ENCODE peak calls at places on chromosomes 2 and 18, in five cellular contexts. Q is transverse colon, A is H1, J is sigmoid colon, Z is K562. K is an unnamed sample. For H3K36me3, the result is how much of the 10 kb centered on the place peaks cover.

GRCh38 chr18:31274915-31275314 is 43.0 kb upstream of the DSG1 start:
- DNase-seq in Q (peak), A (no peak), Z (no peak), J (no peak), K (peak)

GRCh38 chr18:62239475-62239874 is 52.4 kb downstream of the RELCH start:
- DNase-seq in J (no peak), A (no peak), Z (no peak), Q (no peak), K (no peak)

GRCh38 chr18:79965119-79965902 is 868 bp downstream of the HSBP1L1 start:
- DNase-seq in A (peak), Q (peak), J (peak), Z (no peak), K (peak)

GRCh38 chr2:169080250-169081035 is 11.1 kb downstream of the DHRS9 start:
- DNase-seq in Q (no peak), J (no peak), Z (no peak), A (no peak), K (no peak)

GRCh38 chr2:105798595-105798994 is 53.9 kb downstream of the NCK2 start:
- DNase-seq in Q (no peak), A (no peak), Z (no peak), J (no peak), K (no peak)

GRCh38 chr2:19465965-19466364 is 107.5 kb upstream of the OSR1 start:
- DNase-seq in J (no peak), A (no peak), Z (no peak), Q (no peak), K (no peak)

GRCh38 chr2:122191331-122191730 is 435.9 kb downstream of the TSN start:
- DNase-seq in A (peak), Z (peak), Q (no peak), J (no peak), K (no peak)

GRCh38 chr2:86221066-86221684 is 21.9 kb downstream of the MRPL35 start:
- DNase-seq in Q (peak), A (no peak), Z (peak), J (peak), K (peak)

GRCh38 chr2:236934656-236935055 is 151.0 kb upstream of the COPS8 start:
- DNase-seq in Q (no peak), J (no peak), A (peak), Z (no peak), K (peak)

GRCh38 chr2:241701405-241702154 is at the start of gene ING5:
- DNase-seq in A (peak), Q (peak), Z (peak), J (peak), K (peak)

GRCh38 chr2:46683541-46683940 is 204.2 kb downstream of the TMEM247 start:
- DNase-seq in Q (no peak), A (no peak), Z (no peak), J (no peak), K (no peak)

GRCh38 chr2:219358170-219359075 is 25.9 kb upstream of the RESP18 start:
- DNase-seq in A (peak), Q (no peak), J (no peak), Z (peak), K (no peak)

GRCh38 chr2:237980751-237981150 is 13.9 kb downstream of the UBE2F start:
- DNase-seq in A (no peak), J (no peak), Q (no peak), Z (no peak), K (no peak)

GRCh38 chr2:67641709-67642397 is 244.7 kb downstream of the ETAA1 start:
- DNase-seq in J (no peak), Q (no peak), Z (no peak), A (no peak), K (no peak)

GRCh38 chr2:7272180-7272579 is 355.0 kb downstream of the RNF144A start:
- DNase-seq in Q (no peak), A (no peak), Z (no peak), J (no peak), K (no peak)

GRCh38 chr2:20282916-20283592 is 58.1 kb upstream of the SDC1 start:
- DNase-seq in J (peak), A (no peak), Z (no peak), Q (peak), K (peak)

GRCh38 chr2:177334940-177335543 is 57.5 kb upstream of the AGPS start:
- DNase-seq in Q (no peak), J (no peak), A (no peak), Z (peak), K (no peak)

GRCh38 chr2:79219383-79219988 is 59.9 kb upstream of the REG3A start:
- DNase-seq in Q (peak), A (peak), Z (peak), J (no peak), K (peak)

GRCh38 chr18:58541137-58541788 is 87.6 kb downstream of the ALPK2 start:
- DNase-seq in Z (no peak), Q (no peak), A (peak), J (no peak), K (no peak)

GRCh38 chr2:160282063-160282580 is 82.0 kb upstream of the ITGB6 start:
- DNase-seq in Z (no peak), J (no peak), Q (no peak), A (no peak), K (no peak)

GRCh38 chr2:236959036-236959435 is 126.7 kb upstream of the COPS8 start:
- DNase-seq in Z (no peak), Q (no peak), J (no peak), A (no peak), K (no peak)

GRCh38 chr18:26482567-26482966 is 65.8 kb downstream of the KCTD1 start:
- DNase-seq in Q (no peak), Z (no peak), A (peak), J (no peak), K (no peak)

GRCh38 chr2:186437719-186438118 is 48.3 kb upstream of the ZC3H15 start:
- DNase-seq in Z (no peak), J (no peak), A (no peak), Q (no peak), K (no peak)

GRCh38 chr2:68253211-68254068 is 1.1 kb upstream of the PPP3R1 start:
- DNase-seq in Q (peak), J (no peak), A (no peak), Z (peak), K (no peak)

GRCh38 chr2:19488009-19488691 is 129.7 kb upstream of the OSR1 start:
- DNase-seq in J (no peak), Q (no peak), A (no peak), Z (no peak), K (no peak)

GRCh38 chr2:67986258-67986657 is 76.5 kb downstream of the C1D start:
- DNase-seq in J (no peak), A (no peak), Q (no peak), Z (no peak), K (no peak)

GRCh38 chr18:39039828-39040227 is 1474.2 kb upstream of the CELF4 start:
- DNase-seq in J (no peak), Z (no peak), Q (no peak), A (no peak), K (no peak)

GRCh38 chr2:64945973-64946736 is 43.0 kb upstream of the SLC1A4 start:
- DNase-seq in Z (no peak), J (no peak), Q (peak), A (no peak), K (peak)

GRCh38 chr2:159227467-159227866 is 59.0 kb downstream of the WDSUB1 start:
- DNase-seq in A (no peak), J (no peak), Q (no peak), Z (no peak), K (no peak)

GRCh38 chr18:5619381-5619780 is 75.6 kb upstream of the EPB41L3 start:
- DNase-seq in J (no peak), A (no peak), Z (no peak), Q (no peak), K (no peak)

GRCh38 chr2:24421668-24422067 is 61.3 kb upstream of the ITSN2 start:
- DNase-seq in Q (peak), A (peak), J (no peak), Z (peak), K (peak)

GRCh38 chr2:164523026-164523425 is 98.3 kb downstream of the GRB14 start:
- DNase-seq in Z (no peak), J (no peak), Q (no peak), A (no peak), K (no peak)

GRCh38 chr2:239312081-239312501 is 88.7 kb downstream of the HDAC4 start:
- DNase-seq in Q (peak), A (no peak), Z (no peak), J (peak), K (peak)

GRCh38 chr18:58611471-58612131 is 17.3 kb downstream of the ALPK2 start:
- DNase-seq in A (peak), J (no peak), Z (no peak), Q (no peak), K (no peak)

GRCh38 chr2:54699665-54700064 is 23.8 kb upstream of the EML6 start:
- DNase-seq in A (no peak), Z (no peak), Q (no peak), J (no peak), K (no peak)

GRCh38 chr2:203808041-203808750 is 59.4 kb upstream of the CTLA4 start:
- DNase-seq in Q (no peak), Z (no peak), A (no peak), J (no peak), K (no peak)

GRCh38 chr2:85447222-85447585 is 28.7 kb downstream of the SH2D6 start:
- DNase-seq in Z (no peak), A (no peak), Q (no peak), J (no peak), K (no peak)

GRCh38 chr2:236852100-236852976 is 233.4 kb upstream of the COPS8 start:
- DNase-seq in Q (no peak), A (no peak), Z (no peak), J (no peak), K (no peak)

DNA sequence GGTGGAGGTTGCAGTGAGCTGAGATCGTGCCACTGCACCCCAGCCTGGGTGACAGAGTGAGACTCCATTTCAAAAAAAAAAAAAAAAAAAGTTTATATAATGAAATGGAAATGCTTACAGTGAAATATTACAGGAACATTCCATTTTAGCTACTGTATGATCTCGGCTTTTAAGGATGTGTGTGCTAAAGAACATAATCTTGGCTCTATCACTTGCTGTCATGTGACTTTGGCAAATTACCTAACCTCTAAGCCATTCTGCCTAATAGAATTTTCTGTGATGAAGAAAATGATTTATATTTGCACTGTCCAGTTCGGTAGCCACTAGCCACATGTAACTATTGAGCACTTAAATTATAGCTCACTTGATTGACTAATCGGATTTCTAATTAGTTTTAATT is 36.3 kb downstream of the SMAD4 start:
- DNase-seq in J (no peak), A (no peak), Q (no peak), Z (no peak), K (no peak)
- H3K36me3 ChIP-seq in J (half or more), A (under half), Q (under half), Z (half or more), K (half or more)

GRCh38 chr2:37706784-37707183 is 35.3 kb upstream of the CDC42EP3 start:
- DNase-seq in A (no peak), Q (no peak), J (no peak), Z (no peak), K (no peak)

GRCh38 chr2:37711831-37712230 is 40.4 kb upstream of the CDC42EP3 start:
- DNase-seq in A (no peak), J (no peak), Q (no peak), Z (no peak), K (no peak)

GRCh38 chr2:37713258-37713700 is 41.8 kb upstream of the CDC42EP3 start:
- DNase-seq in A (no peak), J (no peak), Z (peak), Q (no peak), K (no peak)

GRCh38 chr2:37707393-37707792 is 36.0 kb upstream of the CDC42EP3 start:
- DNase-seq in A (no peak), J (no peak), Z (no peak), Q (no peak), K (no peak)

DNA sequence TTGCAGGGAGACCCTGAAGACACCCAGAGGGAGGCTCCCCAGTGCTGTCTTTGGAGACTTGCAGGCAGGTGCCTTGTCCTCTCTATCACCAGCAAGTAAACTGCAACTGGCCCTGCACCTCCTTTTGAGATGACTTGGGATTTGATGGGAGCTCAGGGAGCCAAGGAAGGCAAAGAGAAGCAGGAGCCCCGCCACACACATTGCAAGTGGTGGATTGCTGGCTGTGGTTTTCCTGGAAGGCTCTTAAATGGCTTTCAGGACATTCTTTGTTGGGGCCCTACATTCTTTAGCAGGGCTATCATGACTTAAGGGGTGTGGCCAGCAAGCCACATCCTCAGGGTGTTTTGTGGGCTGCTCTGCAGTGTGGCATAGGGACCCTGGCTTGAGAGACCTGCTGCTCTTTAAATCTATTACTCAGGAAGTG is 39.9 kb upstream of the CDC42EP3 start:
- DNase-seq in Z (no peak), A (no peak), J (no peak), Q (peak), K (no peak)
- TF ChIP-seq POLR2A in Z (no peak), A (no peak), J (no peak), Q (no peak), K (no peak)

GRCh38 chr18:78809845-78810244 is 169.8 kb upstream of the SALL3 start:
- DNase-seq in A (no peak), Q (no peak), Z (no peak), J (no peak), K (no peak)
- TF ChIP-seq EP300 in A (no peak), Q (no peak), Z (no peak), J (no peak), K (no peak)

DNA sequence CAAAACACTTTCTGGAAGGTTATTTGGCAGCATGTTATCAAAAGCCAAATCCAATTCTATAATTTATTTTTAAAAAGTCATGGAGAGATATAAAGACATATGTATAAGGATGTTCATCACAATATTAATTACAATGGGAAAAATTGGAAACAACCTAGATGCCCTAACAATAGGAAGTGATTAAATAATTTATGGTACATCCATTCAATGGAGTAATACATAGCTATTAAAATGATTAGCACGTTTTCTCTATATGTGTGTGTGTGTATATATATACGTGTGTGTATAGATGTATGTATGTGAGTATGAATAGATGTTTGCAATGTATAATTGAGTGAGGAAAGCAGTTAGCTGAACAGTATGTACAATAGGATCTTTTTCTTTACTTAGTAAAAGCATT is 9.9 kb downstream of the SAG start:
- DNase-seq in J (no peak), Z (no peak), Q (no peak), A (no peak), K (no peak)
- H3K36me3 ChIP-seq in J (under half), Z (under half), Q (under half), A (under half), K (under half)

GRCh38 chr2:119760876-119761275 is 1.2 kb downstream of the PTPN4 start:
- DNase-seq in Q (no peak), A (no peak), J (no peak), Z (no peak), K (no peak)

GRCh38 chr2:119758881-119759450 is 756 bp upstream of the PTPN4 start:
- DNase-seq in Z (no peak), J (no peak), Q (no peak), A (no peak), K (no peak)

GRCh38 chr2:119760237-119760807 is 600 bp downstream of the PTPN4 start:
- DNase-seq in Z (no peak), Q (peak), A (peak), J (peak), K (peak)

GRCh38 chr2:119756837-119757236 is 2.9 kb upstream of the PTPN4 start:
- DNase-seq in A (no peak), J (no peak), Q (peak), Z (peak), K (peak)

DNA sequence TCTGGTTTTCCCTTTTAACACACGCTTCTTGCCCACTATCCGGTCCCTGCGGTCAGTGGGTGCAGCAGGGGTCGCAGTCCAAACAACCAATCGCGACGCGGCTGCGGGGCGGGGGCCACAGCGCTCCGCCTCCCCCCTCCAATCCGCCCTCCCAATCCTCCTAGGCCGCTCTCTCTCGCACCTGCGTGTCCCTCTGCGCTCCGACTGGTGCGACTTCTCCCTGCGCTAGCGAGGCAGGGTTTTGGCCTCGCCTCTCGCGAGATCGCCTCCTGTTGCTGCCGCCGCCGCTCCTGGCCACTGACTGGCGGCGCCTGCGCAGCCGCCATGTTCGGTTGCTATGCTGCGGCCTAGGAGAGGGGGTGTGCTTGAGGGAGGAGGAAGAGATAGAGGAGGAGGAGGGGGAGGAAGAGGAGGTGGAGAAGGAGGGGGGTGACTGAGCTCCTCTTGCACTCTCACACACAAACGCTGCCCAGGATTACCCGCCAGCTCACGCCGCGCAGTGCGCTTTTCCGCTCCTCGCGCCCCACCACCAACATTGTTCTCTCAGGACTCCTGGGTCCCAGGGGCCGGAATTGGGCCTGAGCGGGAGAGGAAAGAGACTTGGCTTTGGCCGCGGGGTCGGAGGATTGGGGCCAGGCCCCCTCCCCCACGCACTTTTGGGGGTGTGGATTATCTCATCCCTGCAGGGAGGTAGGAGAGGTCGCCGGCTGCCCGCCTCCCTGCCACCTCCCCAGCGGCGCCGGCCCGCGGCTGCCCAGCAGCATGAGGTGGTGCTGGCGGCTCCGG is at the start of gene PTPN4:
- DNase-seq in Q (peak), Z (peak), J (peak), A (peak), K (peak)
- TF ChIP-seq POLR2A in Q (peak), Z (peak), J (peak), A (peak), K (no peak)